ENCODE peak calls at places on chromosomes 3 and 15, in five cellular contexts. W is A549, V is breast epithelium, S is endothelial cell of umbilical vein, R is HCT116. B is an unnamed sample.

GRCh38 chr3:141575879-141576743 is 89.3 kb downstream of the RASA2 start:
- DNase-seq in W (peak; percentile 20), R (no peak), V (no peak), S (peak; percentile 43), B (peak; percentile 40)

GRCh38 chr3:183295211-183295610 is 42.2 kb downstream of the B3GNT5 start:
- DNase-seq in S (no peak), W (peak; percentile 25), V (peak; percentile 58), R (no peak), B (peak; percentile 77)

GRCh38 chr3:161035711-161036110 is 69.4 kb downstream of the B3GALNT1 start:
- DNase-seq in V (no peak), R (no peak), W (no peak), S (peak; percentile 82), B (no peak)

GRCh38 chr3:171788546-171789351 is 21.5 kb downstream of the PLD1 start:
- DNase-seq in V (no peak), W (no peak), S (peak; percentile 92), R (no peak), B (no peak)

GRCh38 chr3:122251428-122251827 is 68.0 kb downstream of the CASR start:
- DNase-seq in S (no peak), V (no peak), W (no peak), R (no peak), B (no peak)

GRCh38 chr3:4419920-4420319 is 47.1 kb downstream of the SUMF1 start:
- DNase-seq in S (no peak), W (no peak), R (no peak), V (no peak), B (no peak)

GRCh38 chr15:54803139-54803808 is 393.5 kb downstream of the RSL24D1 start:
- DNase-seq in R (no peak), W (peak; percentile 61), V (no peak), S (no peak), B (peak; percentile 50)

GRCh38 chr3:32249184-32249782 is 10.8 kb downstream of the CMTM8 start:
- DNase-seq in W (peak; percentile 58), V (no peak), S (no peak), R (peak; percentile 69), B (peak; percentile 10)

DNA sequence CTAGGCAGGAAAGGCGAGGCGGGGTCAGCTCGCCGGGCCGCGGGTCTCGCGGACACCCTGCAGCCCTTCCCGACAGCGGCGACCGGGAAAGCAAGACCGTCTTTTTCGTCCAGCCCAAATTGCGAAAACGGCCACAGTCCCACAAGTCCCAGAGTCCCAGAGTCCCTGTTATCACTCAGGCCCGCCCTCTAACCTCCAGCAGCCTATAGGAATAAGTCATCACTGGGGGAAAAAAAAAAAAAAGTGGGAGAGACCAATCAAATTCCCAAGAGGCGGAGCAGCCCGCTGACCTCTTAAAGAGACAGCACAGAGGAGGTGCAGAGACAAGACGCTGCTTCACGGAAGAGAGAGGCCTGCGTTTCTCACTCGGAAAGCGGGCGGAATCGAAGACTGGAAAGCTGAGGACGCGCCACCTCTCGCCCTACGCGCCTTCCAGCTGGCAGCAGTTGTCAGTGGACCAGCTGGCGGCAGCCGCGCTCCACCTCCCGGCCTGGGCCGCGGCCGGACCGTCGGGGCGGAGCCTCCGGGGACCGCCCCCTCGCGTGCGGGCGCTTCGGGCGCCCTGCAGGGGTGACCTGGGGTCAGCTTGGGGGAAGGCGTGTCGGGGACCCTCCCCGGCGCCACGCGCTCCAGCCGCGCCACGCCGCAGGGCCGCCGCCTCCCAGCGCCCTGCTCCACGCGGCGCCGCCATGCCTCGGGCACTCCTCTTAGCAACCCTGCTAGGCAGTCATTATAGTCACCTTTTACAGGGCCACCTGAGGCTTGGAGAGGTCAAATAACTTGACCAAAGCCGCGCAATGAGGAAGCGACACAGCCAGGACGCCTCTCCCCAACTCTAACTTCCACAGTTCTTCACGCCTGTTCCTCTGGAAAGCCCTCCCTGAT is at the start of gene TPRA1:
- DNase-seq in S (peak; percentile 96), V (peak; percentile 78), W (peak; percentile 96), R (peak; percentile 94), B (peak; percentile 97)
- TF ChIP-seq POLR2A in S (peak; percentile 23), V (no peak), W (peak; percentile 41), R (peak; percentile 80), B (peak; percentile 81)

DNA sequence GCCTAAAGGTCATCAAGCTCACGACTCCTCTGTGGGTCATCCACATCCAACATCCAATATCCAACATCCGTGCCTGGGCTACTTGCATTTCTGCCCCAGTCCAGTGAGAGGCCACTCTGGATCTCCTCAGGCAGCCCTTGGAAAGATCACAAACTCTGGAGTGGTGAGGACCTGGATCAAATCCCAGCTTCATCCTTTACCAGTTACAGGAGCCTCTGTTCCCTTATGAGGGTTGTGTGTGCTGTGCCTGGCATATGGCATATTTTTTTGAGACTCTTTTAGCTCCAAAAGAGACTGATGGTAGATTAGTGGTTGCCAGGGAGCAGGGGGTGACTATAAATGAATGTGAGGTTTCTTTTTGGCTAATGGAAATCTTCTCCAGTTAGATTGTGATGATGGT is 136.7 kb upstream of the FOXB1 start:
- DNase-seq in W (no peak), R (no peak), S (no peak), V (no peak), B (no peak)
- TF ChIP-seq POLR2A in W (no peak), R (no peak), S (no peak), V (no peak), B (no peak)

GRCh38 chr3:66302288-66302687 is 81.5 kb downstream of the SLC25A26 start:
- DNase-seq in R (no peak), W (no peak), S (no peak), V (no peak), B (no peak)

GRCh38 chr3:66304293-66304692 is 83.5 kb downstream of the SLC25A26 start:
- DNase-seq in V (no peak), S (no peak), W (no peak), R (no peak), B (no peak)

GRCh38 chr3:66299893-66300292 is 79.1 kb downstream of the SLC25A26 start:
- DNase-seq in R (no peak), S (no peak), W (no peak), V (no peak), B (no peak)

GRCh38 chr3:66298591-66298990 is 77.8 kb downstream of the SLC25A26 start:
- DNase-seq in W (no peak), R (no peak), S (no peak), V (no peak), B (no peak)

GRCh38 chr3:66303556-66303955 is 82.8 kb downstream of the SLC25A26 start:
- DNase-seq in R (no peak), W (no peak), V (no peak), S (no peak), B (no peak)
- TF ChIP-seq POLR2A in R (no peak), W (no peak), V (no peak), S (no peak), B (no peak)

GRCh38 chr15:34514251-34514760 is 69.1 kb downstream of the GOLGA8B start:
- DNase-seq in R (no peak), V (no peak), S (peak; percentile 24), W (peak; percentile 21), B (peak; percentile 46)
- TF ChIP-seq POLR2A in R (no peak), V (no peak), S (no peak), W (no peak), B (no peak)

GRCh38 chr3:133805702-133806475 is at the start of gene SRPRB:
- DNase-seq in S (peak; percentile 95), V (peak; percentile 87), R (peak; percentile 88), W (peak; percentile 91), B (peak; percentile 94)
- TF ChIP-seq POLR2A in S (no peak), V (no peak), R (peak; percentile 63), W (peak; percentile 87), B (peak; percentile 77)

GRCh38 chr15:75178938-75179772 is 22.5 kb upstream of the C15orf39 start:
- DNase-seq in S (no peak), R (no peak), W (no peak), V (no peak), B (no peak)
- TF ChIP-seq POLR2A in S (no peak), R (no peak), W (no peak), V (no peak), B (no peak)

DNA sequence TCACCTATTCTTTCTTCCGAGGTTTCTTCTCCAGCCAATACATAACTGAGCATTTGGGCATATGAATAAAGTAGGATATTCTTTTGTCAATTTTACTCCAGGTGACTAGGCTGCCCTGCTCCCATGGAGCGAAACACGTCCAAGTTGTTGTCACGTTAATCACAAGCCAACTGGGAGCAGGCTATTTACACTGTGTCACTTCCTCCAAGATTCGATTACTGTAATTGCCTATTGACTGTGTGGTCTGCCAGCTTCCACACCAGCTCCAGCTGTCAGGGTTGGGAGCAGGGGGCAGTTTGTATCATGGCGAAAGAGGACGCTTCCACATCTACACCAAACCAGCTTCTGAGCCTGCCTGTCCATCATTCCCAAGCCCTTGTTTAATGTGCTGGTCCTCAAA is 89.2 kb upstream of the RORA start:
- DNase-seq in V (no peak), R (no peak), S (no peak), W (no peak), B (no peak)
- TF ChIP-seq POLR2A in V (no peak), R (no peak), S (no peak), W (no peak), B (no peak)

DNA sequence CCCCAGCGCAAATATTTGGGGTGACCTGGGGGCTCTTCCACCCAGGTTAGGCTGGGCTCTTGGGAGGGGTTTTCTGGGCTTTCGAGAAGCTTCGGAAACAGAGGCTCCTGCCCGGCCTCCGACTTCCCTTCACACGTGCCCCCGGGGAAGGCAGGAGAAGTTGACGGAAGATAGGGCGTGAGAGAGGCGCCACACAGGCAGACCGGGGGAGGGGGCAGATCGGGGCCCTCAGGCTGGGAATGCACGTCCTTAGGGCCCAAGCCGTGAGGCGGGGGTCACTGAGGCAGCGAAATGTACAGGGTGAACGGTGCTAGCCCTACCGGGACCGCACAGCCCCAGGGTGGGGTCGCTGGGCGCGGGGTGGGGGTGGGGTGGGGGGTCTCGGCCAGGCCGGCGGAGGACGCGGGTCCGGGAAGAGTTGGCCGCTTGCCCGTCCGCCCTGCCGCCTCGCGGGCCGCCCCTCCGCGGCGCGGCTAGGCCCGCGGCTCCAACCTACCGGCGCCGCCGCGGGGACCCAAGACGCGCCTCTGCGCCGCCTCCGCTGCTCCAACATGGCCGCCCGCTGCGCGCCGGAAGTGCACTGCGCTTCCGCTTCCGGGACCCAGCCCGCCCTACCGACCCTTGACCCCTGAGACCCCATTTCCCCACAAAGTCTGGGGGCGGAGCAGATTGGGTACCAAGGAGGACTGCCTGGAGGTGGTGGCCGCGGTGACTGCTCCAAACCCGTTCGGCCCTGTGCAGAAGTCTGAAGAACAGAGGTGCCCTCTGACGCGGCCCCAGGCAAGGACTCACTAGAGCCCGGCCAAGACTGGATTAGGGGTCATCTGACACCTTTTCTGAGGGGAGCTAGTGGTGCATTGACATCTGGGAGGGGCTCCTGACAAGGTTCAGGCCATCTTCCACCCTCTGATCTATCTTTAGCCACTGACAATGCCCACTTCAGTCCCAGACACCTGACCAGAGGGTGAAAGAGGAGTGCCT is at the start of gene CCDC71:
- DNase-seq in W (peak; percentile 61), V (peak; percentile 61), S (peak; percentile 65), R (peak; percentile 18), B (peak; percentile 89)
- TF ChIP-seq POLR2A in W (peak; percentile 31), V (no peak), S (peak; percentile 68), R (peak; percentile 34), B (peak; percentile 59)

GRCh38 chr3:150370129-150370602 is 37.9 kb upstream of the TSC22D2 start:
- DNase-seq in S (peak; percentile 91), W (peak; percentile 95), V (no peak), R (peak; percentile 92), B (no peak)

GRCh38 chr3:150370982-150371381 is 37.1 kb upstream of the TSC22D2 start:
- DNase-seq in V (no peak), R (no peak), S (peak; percentile 33), W (no peak), B (no peak)

GRCh38 chr3:150373234-150373633 is 34.9 kb upstream of the TSC22D2 start:
- DNase-seq in R (no peak), S (no peak), W (no peak), V (no peak), B (no peak)

GRCh38 chr3:150372320-150373118 is 35.6 kb upstream of the TSC22D2 start:
- DNase-seq in R (no peak), W (peak; percentile 81), S (peak; percentile 47), V (no peak), B (no peak)

GRCh38 chr3:150371741-150372254 is 36.3 kb upstream of the TSC22D2 start:
- DNase-seq in S (peak; percentile 100), V (no peak), R (peak; percentile 87), W (peak; percentile 97), B (peak; percentile 42)
- TF ChIP-seq POLR2A in S (peak; percentile 86), V (no peak), R (peak; percentile 18), W (no peak), B (no peak)